ENCODE peak calls at places on chromosome 20, in five cellular contexts. V is activated CD8-positive, alpha-beta memory T cell treated with anti-CD3 and anti-CD28 coated beads for 48 hours; F is NCI-H2107; X is DMS153; W is bronchial epithelial cell. D is an unnamed sample.

GRCh38 chr20:875115-875514 is 41.0 kb downstream of the ANGPT4 start:
- DNase-seq in V (no peak), F (no peak), X (no peak), W (peak), D (no peak)

GRCh38 chr20:49396230-49396629 is 86.2 kb downstream of the KCNB1 start:
- DNase-seq in V (no peak), F (no peak), X (no peak), W (no peak), D (no peak)

GRCh38 chr20:4484431-4485057 is 237.2 kb upstream of the PRND start:
- DNase-seq in V (no peak), F (no peak), X (no peak), W (no peak), D (no peak)

GRCh38 chr20:35385733-35386132 is 26.0 kb downstream of the UQCC1 start:
- DNase-seq in V (no peak), F (no peak), X (no peak), W (no peak), D (no peak)

GRCh38 chr20:61683721-61684120 is 382.0 kb downstream of the TAF4 start:
- DNase-seq in V (no peak), F (no peak), X (peak), W (peak), D (no peak)

GRCh38 chr20:47355489-47356219 is 845 bp downstream of the ZMYND8 start:
- DNase-seq in V (no peak), F (no peak), X (no peak), W (no peak), D (no peak)

GRCh38 chr20:53878262-53879047 is 191.9 kb downstream of the BCAS1 start:
- DNase-seq in V (no peak), F (no peak), X (peak), W (no peak), D (no peak)

GRCh38 chr20:51258582-51259175 is 235.8 kb upstream of the KCNG1 start:
- DNase-seq in V (no peak), F (no peak), X (no peak), W (peak), D (no peak)

GRCh38 chr20:64066984-64067605 is 4.1 kb downstream of the TCEA2 start:
- DNase-seq in V (no peak), F (no peak), X (no peak), W (no peak), D (no peak)

GRCh38 chr20:44111712-44112335 is 75.2 kb downstream of the JPH2 start:
- DNase-seq in V (no peak), F (no peak), X (no peak), W (peak), D (no peak)

GRCh38 chr20:38186788-38187221 is 21.7 kb upstream of the TGM2 start:
- DNase-seq in V (no peak), F (no peak), X (no peak), W (peak), D (no peak)

GRCh38 chr20:63690898-63691710 is 5.3 kb upstream of the TNFRSF6B start:
- DNase-seq in V (no peak), F (no peak), X (no peak), W (no peak), D (no peak)

GRCh38 chr20:56518126-56518525 is 6.4 kb upstream of the FAM209A start:
- DNase-seq in V (no peak), F (no peak), X (no peak), W (no peak), D (no peak)

GRCh38 chr20:4300921-4301320 is 285.6 kb upstream of the RNF24 start:
- DNase-seq in V (no peak), F (no peak), X (no peak), W (no peak), D (no peak)

GRCh38 chr20:20448891-20449290 is 81.0 kb downstream of the INSM1 start:
- DNase-seq in V (no peak), F (no peak), X (peak), W (no peak), D (no peak)

GRCh38 chr20:63196756-63197470 is 19.0 kb downstream of the YTHDF1 start:
- DNase-seq in V (no peak), F (no peak), X (no peak), W (no peak), D (no peak)

GRCh38 chr20:57716202-57716601 is 6.4 kb upstream of the PMEPA1 start:
- DNase-seq in V (no peak), F (no peak), X (no peak), W (peak), D (no peak)

GRCh38 chr20:34627458-34627857 is 49.4 kb downstream of the PIGU start:
- DNase-seq in V (no peak), F (no peak), X (no peak), W (no peak), D (no peak)

GRCh38 chr20:7841291-7841966 is 98.8 kb downstream of the HAO1 start:
- DNase-seq in V (no peak), F (no peak), X (no peak), W (peak), D (no peak)

GRCh38 chr20:2798095-2798805 is 2.2 kb downstream of the CPXM1 start:
- DNase-seq in V (no peak), F (no peak), X (no peak), W (no peak), D (no peak)

GRCh38 chr20:15205719-15206118 is 868.3 kb upstream of the FLRT3 start:
- DNase-seq in V (no peak), F (no peak), X (no peak), W (peak), D (peak)

GRCh38 chr20:6045566-6045965 is 8.3 kb downstream of the LRRN4 start:
- DNase-seq in V (no peak), F (no peak), X (no peak), W (no peak), D (no peak)

GRCh38 chr20:58645277-58645968 is 5.7 kb upstream of the STX16 start:
- DNase-seq in V (no peak), F (no peak), X (no peak), W (peak), D (no peak)

GRCh38 chr20:3797592-3798404 is 1.7 kb downstream of the CDC25B start:
- DNase-seq in V (no peak), F (no peak), X (no peak), W (no peak), D (peak)

GRCh38 chr20:41182296-41183212 is 45.2 kb downstream of the PLCG1 start:
- DNase-seq in V (no peak), F (no peak), X (no peak), W (peak), D (no peak)

GRCh38 chr20:64151634-64152530 is 12.4 kb upstream of the MYT1 start:
- DNase-seq in V (no peak), F (no peak), X (peak), W (peak), D (no peak)